ENCODE peak calls at places on chromosomes 7 and 10, in ten cellular contexts. One of them, this sample, is unnamed.

GRCh38 chr10:73744690-73744994 is 470 bp downstream of the SEC24C start:
- DNase-seq in CD8-positive, alpha-beta T cell: no peak
- DNase-seq in BE2C: peak
- DNase-seq in sigmoid colon: peak
- DNase-seq in HFFc6: peak
- DNase-seq in cardiac muscle cell: peak
- DNase-seq in OCI-LY7: peak
- DNase-seq in dorsolateral prefrontal cortex: no peak
- DNase-seq in psoas muscle: peak
- DNase-seq in tibial nerve: peak
- DNase-seq in this sample: peak

GRCh38 chr10:122308487-122309141 is 37.5 kb downstream of the BTBD16 start:
- DNase-seq in cardiac muscle cell: no peak
- DNase-seq in sigmoid colon: no peak
- DNase-seq in psoas muscle: no peak
- DNase-seq in BE2C: no peak
- DNase-seq in dorsolateral prefrontal cortex: no peak
- DNase-seq in tibial nerve: no peak
- DNase-seq in HFFc6: no peak
- DNase-seq in OCI-LY7: no peak
- DNase-seq in CD8-positive, alpha-beta T cell: no peak
- DNase-seq in this sample: no peak

GRCh38 chr7:120714945-120715344 is 143.0 kb downstream of the TSPAN12 start:
- DNase-seq in tibial nerve: no peak
- DNase-seq in dorsolateral prefrontal cortex: no peak
- DNase-seq in psoas muscle: no peak
- DNase-seq in HFFc6: no peak
- DNase-seq in CD8-positive, alpha-beta T cell: no peak
- DNase-seq in OCI-LY7: no peak
- DNase-seq in BE2C: no peak
- DNase-seq in sigmoid colon: no peak
- DNase-seq in cardiac muscle cell: peak
- DNase-seq in this sample: no peak

GRCh38 chr7:139567647-139568345 is 44.3 kb downstream of the CLEC2L start:
- DNase-seq in OCI-LY7: no peak
- DNase-seq in HFFc6: no peak
- DNase-seq in tibial nerve: no peak
- DNase-seq in BE2C: no peak
- DNase-seq in CD8-positive, alpha-beta T cell: no peak
- DNase-seq in cardiac muscle cell: no peak
- DNase-seq in dorsolateral prefrontal cortex: no peak
- DNase-seq in psoas muscle: no peak
- DNase-seq in sigmoid colon: no peak
- DNase-seq in this sample: no peak

GRCh38 chr7:66837007-66837406 is 84.0 kb upstream of the TMEM248 start:
- DNase-seq in BE2C: peak
- DNase-seq in CD8-positive, alpha-beta T cell: no peak
- DNase-seq in sigmoid colon: peak
- DNase-seq in psoas muscle: no peak
- DNase-seq in OCI-LY7: peak
- DNase-seq in dorsolateral prefrontal cortex: no peak
- DNase-seq in cardiac muscle cell: peak
- DNase-seq in HFFc6: no peak
- DNase-seq in tibial nerve: no peak
- DNase-seq in this sample: no peak

GRCh38 chr7:45590679-45591057 is 16.5 kb downstream of the ADCY1 start:
- DNase-seq in BE2C: no peak
- DNase-seq in OCI-LY7: no peak
- DNase-seq in HFFc6: no peak
- DNase-seq in sigmoid colon: peak
- DNase-seq in CD8-positive, alpha-beta T cell: peak
- DNase-seq in tibial nerve: no peak
- DNase-seq in dorsolateral prefrontal cortex: no peak
- DNase-seq in psoas muscle: no peak
- DNase-seq in cardiac muscle cell: no peak
- DNase-seq in this sample: peak

GRCh38 chr10:124999433-125000365 is 57.8 kb downstream of the ZRANB1 start:
- DNase-seq in cardiac muscle cell: peak
- DNase-seq in psoas muscle: peak
- DNase-seq in CD8-positive, alpha-beta T cell: peak
- DNase-seq in dorsolateral prefrontal cortex: no peak
- DNase-seq in sigmoid colon: no peak
- DNase-seq in OCI-LY7: no peak
- DNase-seq in HFFc6: peak
- DNase-seq in BE2C: no peak
- DNase-seq in tibial nerve: no peak
- DNase-seq in this sample: no peak

GRCh38 chr10:110840225-110840922 is 31.4 kb upstream of the PDCD4 start:
- DNase-seq in cardiac muscle cell: no peak
- DNase-seq in CD8-positive, alpha-beta T cell: no peak
- DNase-seq in tibial nerve: peak
- DNase-seq in BE2C: no peak
- DNase-seq in psoas muscle: no peak
- DNase-seq in HFFc6: no peak
- DNase-seq in sigmoid colon: peak
- DNase-seq in OCI-LY7: no peak
- DNase-seq in dorsolateral prefrontal cortex: no peak
- DNase-seq in this sample: no peak

DNA sequence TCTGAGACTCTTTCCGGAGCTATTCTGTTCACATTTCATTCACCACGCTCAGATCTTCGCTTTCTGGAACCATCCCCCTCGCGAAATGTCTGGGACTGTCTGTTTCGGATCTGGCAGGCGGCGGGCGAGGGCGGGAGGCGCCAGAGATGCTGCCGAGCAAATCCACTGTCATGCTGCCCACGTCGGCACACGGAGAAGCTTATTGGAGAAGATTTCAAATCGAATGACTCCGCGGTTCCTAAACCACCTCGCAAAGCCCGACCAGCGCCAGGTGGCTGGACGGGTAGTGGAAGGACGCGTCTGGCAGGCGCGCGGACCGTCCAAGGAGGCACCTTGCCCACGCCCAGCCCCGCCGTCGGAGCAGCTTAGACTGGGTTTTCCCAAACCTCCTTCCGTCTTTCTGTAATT is 1.6 kb upstream of the OSBPL3 start:
- DNase-seq in HFFc6: peak
- DNase-seq in BE2C: peak
- DNase-seq in sigmoid colon: peak
- DNase-seq in tibial nerve: peak
- DNase-seq in cardiac muscle cell: peak
- DNase-seq in psoas muscle: peak
- DNase-seq in OCI-LY7: peak
- DNase-seq in CD8-positive, alpha-beta T cell: peak
- DNase-seq in dorsolateral prefrontal cortex: peak
- DNase-seq in this sample: peak
- TF ChIP-seq CTCF in HFFc6: no peak
- TF ChIP-seq CTCF in BE2C: no peak
- TF ChIP-seq CTCF in sigmoid colon: no peak
- TF ChIP-seq CTCF in tibial nerve: no peak
- TF ChIP-seq CTCF in cardiac muscle cell: no peak
- TF ChIP-seq CTCF in psoas muscle: no peak
- TF ChIP-seq CTCF in OCI-LY7: no peak
- TF ChIP-seq CTCF in CD8-positive, alpha-beta T cell: no peak
- TF ChIP-seq CTCF in dorsolateral prefrontal cortex: no peak
- TF ChIP-seq CTCF in this sample: no peak

GRCh38 chr7:4711093-4711492 is 29.0 kb downstream of the FOXK1 start:
- DNase-seq in psoas muscle: no peak
- DNase-seq in BE2C: no peak
- DNase-seq in dorsolateral prefrontal cortex: no peak
- DNase-seq in OCI-LY7: no peak
- DNase-seq in CD8-positive, alpha-beta T cell: no peak
- DNase-seq in sigmoid colon: no peak
- DNase-seq in HFFc6: no peak
- DNase-seq in cardiac muscle cell: no peak
- DNase-seq in tibial nerve: no peak
- DNase-seq in this sample: no peak

GRCh38 chr7:4711634-4712033 is 29.5 kb downstream of the FOXK1 start:
- DNase-seq in BE2C: no peak
- DNase-seq in CD8-positive, alpha-beta T cell: no peak
- DNase-seq in psoas muscle: no peak
- DNase-seq in OCI-LY7: no peak
- DNase-seq in HFFc6: no peak
- DNase-seq in cardiac muscle cell: no peak
- DNase-seq in dorsolateral prefrontal cortex: no peak
- DNase-seq in tibial nerve: no peak
- DNase-seq in sigmoid colon: no peak
- DNase-seq in this sample: no peak

GRCh38 chr7:4707980-4708411 is 25.9 kb downstream of the FOXK1 start:
- DNase-seq in tibial nerve: no peak
- DNase-seq in psoas muscle: no peak
- DNase-seq in cardiac muscle cell: no peak
- DNase-seq in OCI-LY7: no peak
- DNase-seq in BE2C: no peak
- DNase-seq in dorsolateral prefrontal cortex: no peak
- DNase-seq in sigmoid colon: no peak
- DNase-seq in CD8-positive, alpha-beta T cell: no peak
- DNase-seq in HFFc6: no peak
- DNase-seq in this sample: no peak

GRCh38 chr7:4707134-4707651 is 25.1 kb downstream of the FOXK1 start:
- DNase-seq in OCI-LY7: no peak
- DNase-seq in sigmoid colon: no peak
- DNase-seq in HFFc6: no peak
- DNase-seq in psoas muscle: no peak
- DNase-seq in tibial nerve: no peak
- DNase-seq in cardiac muscle cell: no peak
- DNase-seq in BE2C: no peak
- DNase-seq in CD8-positive, alpha-beta T cell: no peak
- DNase-seq in dorsolateral prefrontal cortex: no peak
- DNase-seq in this sample: no peak

GRCh38 chr7:4709187-4709586 is 27.1 kb downstream of the FOXK1 start:
- DNase-seq in dorsolateral prefrontal cortex: no peak
- DNase-seq in tibial nerve: no peak
- DNase-seq in BE2C: no peak
- DNase-seq in OCI-LY7: no peak
- DNase-seq in HFFc6: no peak
- DNase-seq in cardiac muscle cell: no peak
- DNase-seq in CD8-positive, alpha-beta T cell: no peak
- DNase-seq in psoas muscle: no peak
- DNase-seq in sigmoid colon: no peak
- DNase-seq in this sample: no peak
- TF ChIP-seq CTCF in dorsolateral prefrontal cortex: no peak
- TF ChIP-seq CTCF in tibial nerve: no peak
- TF ChIP-seq CTCF in BE2C: no peak
- TF ChIP-seq CTCF in OCI-LY7: no peak
- TF ChIP-seq CTCF in HFFc6: no peak
- TF ChIP-seq CTCF in cardiac muscle cell: no peak
- TF ChIP-seq CTCF in CD8-positive, alpha-beta T cell: no peak
- TF ChIP-seq CTCF in psoas muscle: no peak
- TF ChIP-seq CTCF in sigmoid colon: no peak
- TF ChIP-seq CTCF in this sample: no peak

GRCh38 chr10:4333474-4333894 is 492.5 kb upstream of the AKR1E2 start:
- DNase-seq in CD8-positive, alpha-beta T cell: no peak
- DNase-seq in tibial nerve: no peak
- DNase-seq in dorsolateral prefrontal cortex: no peak
- DNase-seq in psoas muscle: no peak
- DNase-seq in HFFc6: no peak
- DNase-seq in OCI-LY7: peak
- DNase-seq in sigmoid colon: no peak
- DNase-seq in BE2C: no peak
- DNase-seq in cardiac muscle cell: no peak
- DNase-seq in this sample: no peak

GRCh38 chr10:4329237-4329636 is 496.8 kb upstream of the AKR1E2 start:
- DNase-seq in cardiac muscle cell: no peak
- DNase-seq in tibial nerve: no peak
- DNase-seq in BE2C: no peak
- DNase-seq in HFFc6: no peak
- DNase-seq in CD8-positive, alpha-beta T cell: no peak
- DNase-seq in dorsolateral prefrontal cortex: no peak
- DNase-seq in sigmoid colon: no peak
- DNase-seq in psoas muscle: no peak
- DNase-seq in OCI-LY7: no peak
- DNase-seq in this sample: no peak

GRCh38 chr10:4331150-4331549 is 494.9 kb upstream of the AKR1E2 start:
- DNase-seq in sigmoid colon: no peak
- DNase-seq in BE2C: no peak
- DNase-seq in CD8-positive, alpha-beta T cell: no peak
- DNase-seq in tibial nerve: no peak
- DNase-seq in cardiac muscle cell: no peak
- DNase-seq in OCI-LY7: no peak
- DNase-seq in psoas muscle: no peak
- DNase-seq in HFFc6: no peak
- DNase-seq in dorsolateral prefrontal cortex: no peak
- DNase-seq in this sample: no peak

GRCh38 chr10:4332764-4333473 is 493.1 kb upstream of the AKR1E2 start:
- DNase-seq in cardiac muscle cell: no peak
- DNase-seq in HFFc6: no peak
- DNase-seq in CD8-positive, alpha-beta T cell: no peak
- DNase-seq in tibial nerve: no peak
- DNase-seq in sigmoid colon: no peak
- DNase-seq in OCI-LY7: no peak
- DNase-seq in psoas muscle: no peak
- DNase-seq in dorsolateral prefrontal cortex: no peak
- DNase-seq in BE2C: no peak
- DNase-seq in this sample: no peak

DNA sequence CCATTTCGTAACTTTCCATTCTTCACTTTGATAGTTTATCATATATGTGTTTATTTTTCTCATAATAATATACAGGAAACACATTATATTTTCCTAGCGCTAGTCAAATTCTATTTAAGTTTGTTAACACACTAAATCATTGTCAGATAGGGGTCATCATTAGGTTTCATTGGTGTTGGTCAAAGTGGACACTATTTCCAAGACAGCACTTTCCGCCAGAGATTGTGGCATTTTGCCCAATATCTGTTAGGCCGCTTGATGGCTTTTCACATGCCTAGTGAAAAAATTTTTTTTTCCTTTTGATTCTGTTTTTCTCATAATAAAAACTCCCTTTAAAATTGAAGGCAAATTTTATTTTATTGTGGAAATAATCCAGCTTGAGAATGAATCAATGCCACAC is 495.4 kb upstream of the AKR1E2 start:
- DNase-seq in CD8-positive, alpha-beta T cell: no peak
- DNase-seq in psoas muscle: no peak
- DNase-seq in dorsolateral prefrontal cortex: no peak
- DNase-seq in BE2C: no peak
- DNase-seq in HFFc6: no peak
- DNase-seq in sigmoid colon: no peak
- DNase-seq in cardiac muscle cell: no peak
- DNase-seq in OCI-LY7: no peak
- DNase-seq in tibial nerve: no peak
- DNase-seq in this sample: no peak
- TF ChIP-seq CTCF in CD8-positive, alpha-beta T cell: no peak
- TF ChIP-seq CTCF in psoas muscle: no peak
- TF ChIP-seq CTCF in dorsolateral prefrontal cortex: no peak
- TF ChIP-seq CTCF in BE2C: no peak
- TF ChIP-seq CTCF in HFFc6: no peak
- TF ChIP-seq CTCF in sigmoid colon: no peak
- TF ChIP-seq CTCF in cardiac muscle cell: no peak
- TF ChIP-seq CTCF in OCI-LY7: no peak
- TF ChIP-seq CTCF in tibial nerve: no peak
- TF ChIP-seq CTCF in this sample: no peak

DNA sequence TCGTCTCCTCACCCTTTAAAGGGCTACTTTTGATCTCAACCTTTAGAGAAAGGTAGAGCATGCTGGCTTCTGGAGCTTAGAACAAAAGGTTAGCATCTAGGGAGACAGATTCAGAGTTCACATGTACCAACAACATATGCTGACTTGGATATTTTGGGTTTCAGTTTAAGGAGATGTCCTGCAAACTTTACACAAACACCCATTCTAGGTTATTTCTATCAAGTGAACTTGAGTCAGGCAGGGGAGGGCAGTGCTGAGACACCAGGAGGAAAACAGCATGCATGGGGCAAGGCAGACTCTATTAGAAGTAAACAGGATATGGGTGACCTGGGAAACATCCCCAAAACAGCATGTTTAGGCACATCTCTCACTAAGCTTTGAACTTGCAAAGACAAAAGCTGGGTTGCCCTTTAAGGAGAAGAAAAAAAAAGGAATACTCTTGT is 43.8 kb downstream of the ARL4A start:
- DNase-seq in cardiac muscle cell: peak
- DNase-seq in HFFc6: peak
- DNase-seq in OCI-LY7: no peak
- DNase-seq in dorsolateral prefrontal cortex: no peak
- DNase-seq in CD8-positive, alpha-beta T cell: no peak
- DNase-seq in sigmoid colon: no peak
- DNase-seq in BE2C: no peak
- DNase-seq in psoas muscle: no peak
- DNase-seq in tibial nerve: no peak
- DNase-seq in this sample: no peak
- TF ChIP-seq CTCF in cardiac muscle cell: peak
- TF ChIP-seq CTCF in HFFc6: peak
- TF ChIP-seq CTCF in OCI-LY7: no peak
- TF ChIP-seq CTCF in dorsolateral prefrontal cortex: no peak
- TF ChIP-seq CTCF in CD8-positive, alpha-beta T cell: no peak
- TF ChIP-seq CTCF in sigmoid colon: no peak
- TF ChIP-seq CTCF in BE2C: no peak
- TF ChIP-seq CTCF in psoas muscle: no peak
- TF ChIP-seq CTCF in tibial nerve: no peak
- TF ChIP-seq CTCF in this sample: no peak